ENCODE peak calls at places on chromosomes 7 and 10, in nine cellular contexts. W is GM23248, V is heart right ventricle, Z is fibroblast of lung, G is stomach, B is breast epithelium, A is IMR-90, T is OCI-LY7, O is transverse colon. C is an unnamed sample. For H3K36me3, the result is how much of the 10 kb centered on the place peaks cover.

GRCh38 chr10:46557319-46558140 is 1.1 kb upstream of the GPRIN2 start:
- DNase-seq in W (no peak), V (peak), Z (no peak), G (peak), B (peak), A (no peak), T (no peak), O (peak), C (peak)

GRCh38 chr7:71308105-71308504 is 176.2 kb downstream of the GALNT17 start:
- DNase-seq in W (no peak), V (peak), Z (no peak), G (no peak), B (peak), A (no peak), T (no peak), O (no peak), C (peak)

GRCh38 chr7:23247101-23247601 is 576 bp downstream of the GPNMB start:
- DNase-seq in W (no peak), V (no peak), Z (no peak), G (no peak), B (no peak), A (no peak), T (no peak), O (no peak), C (no peak)

GRCh38 chr10:14405076-14406065 is 74.6 kb upstream of the FRMD4A start:
- DNase-seq in W (peak), V (no peak), Z (peak), G (no peak), B (no peak), A (peak), T (no peak), O (no peak), C (no peak)

GRCh38 chr10:77541944-77542343 is 95.7 kb downstream of the KCNMA1 start:
- DNase-seq in W (no peak), V (no peak), Z (no peak), G (no peak), B (no peak), A (no peak), T (no peak), O (no peak), C (no peak)

GRCh38 chr10:361203-362135 is 226.2 kb downstream of the ZMYND11 start:
- DNase-seq in W (no peak), V (no peak), Z (no peak), G (peak), B (no peak), A (no peak), T (no peak), O (no peak), C (no peak)

GRCh38 chr7:47511698-47512370 is 70.1 kb downstream of the TNS3 start:
- DNase-seq in W (no peak), V (no peak), Z (no peak), G (no peak), B (no peak), A (no peak), T (no peak), O (no peak), C (no peak)

GRCh38 chr10:8214587-8214986 is 160.1 kb downstream of the GATA3 start:
- DNase-seq in W (no peak), V (no peak), Z (no peak), G (no peak), B (no peak), A (no peak), T (no peak), O (no peak), C (no peak)

GRCh38 chr10:25901199-25901598 is 32.8 kb upstream of the MYO3A start:
- DNase-seq in W (no peak), V (no peak), Z (no peak), G (no peak), B (no peak), A (no peak), T (peak), O (no peak), C (no peak)

GRCh38 chr7:152674860-152675760 is 831 bp downstream of the XRCC2 start:
- DNase-seq in W (peak), V (no peak), Z (peak), G (no peak), B (no peak), A (peak), T (peak), O (no peak), C (no peak)

GRCh38 chr10:70480254-70480861 is 1.8 kb downstream of the PALD1 start:
- DNase-seq in W (no peak), V (no peak), Z (no peak), G (no peak), B (no peak), A (no peak), T (peak), O (peak), C (no peak)
- H3K4me3 ChIP-seq in W (no peak), V (peak), Z (no peak), G (peak), B (peak), A (no peak), T (peak), O (peak), C (peak)

GRCh38 chr10:97659589-97659988 is 19.1 kb downstream of the PI4K2A start:
- DNase-seq in W (peak), V (no peak), Z (peak), G (no peak), B (no peak), A (peak), T (no peak), O (no peak), C (no peak)
- H3K36me3 ChIP-seq in W (under half), V (under half), Z (under half), G (half or more), B (under half), A (under half), T (under half), O (under half), C (under half)

GRCh38 chr7:103702982-103703381 is 257.0 kb upstream of the SLC26A5 start:
- DNase-seq in W (no peak), V (no peak), Z (no peak), G (no peak), B (no peak), A (no peak), T (no peak), O (no peak), C (no peak)

GRCh38 chr7:103694304-103694703 is 248.3 kb upstream of the SLC26A5 start:
- DNase-seq in W (no peak), V (no peak), Z (no peak), G (no peak), B (no peak), A (no peak), T (no peak), O (no peak), C (no peak)

GRCh38 chr7:103702454-103702853 is 256.4 kb upstream of the SLC26A5 start:
- DNase-seq in W (peak), V (no peak), Z (no peak), G (no peak), B (no peak), A (peak), T (no peak), O (no peak), C (no peak)

GRCh38 chr7:103695496-103695895 is 249.5 kb upstream of the SLC26A5 start:
- DNase-seq in W (no peak), V (no peak), Z (no peak), G (no peak), B (no peak), A (no peak), T (no peak), O (no peak), C (no peak)

DNA sequence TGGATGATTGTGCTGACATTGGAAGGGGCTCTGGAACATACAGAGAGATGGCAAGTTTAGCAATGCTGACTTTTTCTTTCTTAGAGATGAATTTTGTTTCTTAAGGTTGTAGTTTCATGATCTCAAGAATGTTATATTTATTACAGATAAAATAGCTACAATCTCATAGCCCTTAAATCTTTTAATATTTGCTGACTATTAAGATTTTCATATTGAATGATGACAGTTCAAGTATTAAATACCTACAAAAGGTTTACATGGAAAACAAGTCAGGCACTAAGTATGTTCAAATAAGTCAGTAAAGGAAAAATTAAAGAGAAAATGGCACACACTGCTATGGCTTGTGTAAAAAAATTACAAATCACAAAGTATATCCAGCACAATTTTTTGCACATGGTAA is 252.1 kb upstream of the SLC26A5 start:
- DNase-seq in W (no peak), V (no peak), Z (no peak), G (no peak), B (no peak), A (no peak), T (no peak), O (no peak), C (no peak)
- H3K27ac ChIP-seq in W (no peak), V (no peak), Z (no peak), G (no peak), B (no peak), A (no peak), T (no peak), O (no peak), C (no peak)

GRCh38 chr7:121099572-121099971 is 111.1 kb downstream of the CPED1 start:
- DNase-seq in W (no peak), V (no peak), Z (no peak), G (no peak), B (no peak), A (no peak), T (peak), O (no peak), C (no peak)

GRCh38 chr7:121102619-121103018 is 114.1 kb downstream of the CPED1 start:
- DNase-seq in W (no peak), V (no peak), Z (no peak), G (peak), B (no peak), A (no peak), T (no peak), O (no peak), C (no peak)

GRCh38 chr7:121101621-121102020 is 113.1 kb downstream of the CPED1 start:
- DNase-seq in W (no peak), V (no peak), Z (no peak), G (no peak), B (no peak), A (no peak), T (no peak), O (no peak), C (no peak)

GRCh38 chr7:121101083-121101482 is 112.6 kb downstream of the CPED1 start:
- DNase-seq in W (no peak), V (no peak), Z (no peak), G (no peak), B (no peak), A (no peak), T (no peak), O (no peak), C (no peak)

DNA sequence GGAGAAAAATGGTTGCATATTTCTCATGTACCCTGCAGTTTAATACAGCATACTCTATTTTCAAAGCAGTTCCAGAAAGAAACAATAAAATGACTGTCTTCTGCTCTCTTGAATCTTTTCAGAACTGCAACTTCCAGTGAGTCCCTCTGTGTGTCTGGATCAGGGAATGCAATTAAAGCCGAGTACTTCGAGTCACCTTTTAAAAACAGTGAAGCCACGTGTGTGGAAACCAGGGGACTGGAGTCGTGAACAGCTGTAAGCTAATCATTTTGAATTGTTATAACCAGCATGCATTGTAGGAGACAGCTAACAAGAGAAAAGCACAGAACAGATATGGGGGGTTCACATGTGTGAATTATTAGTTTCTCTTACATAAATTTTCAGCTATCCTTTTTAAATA is 109.1 kb downstream of the CPED1 start:
- DNase-seq in W (no peak), V (no peak), Z (no peak), G (no peak), B (no peak), A (no peak), T (no peak), O (no peak), C (no peak)
- H3K4me3 ChIP-seq in W (no peak), V (no peak), Z (no peak), G (no peak), B (no peak), A (no peak), T (no peak), O (no peak), C (no peak)

GRCh38 chr7:139254728-139255127 is 23.7 kb downstream of the UBN2 start:
- DNase-seq in W (no peak), V (no peak), Z (no peak), G (no peak), B (no peak), A (no peak), T (no peak), O (no peak), C (no peak)
- H3K36me3 ChIP-seq in W (under half), V (under half), Z (under half), G (half or more), B (under half), A (under half), T (half or more), O (under half), C (under half)

GRCh38 chr7:134548877-134549276 is at the start of gene AKR1B15:
- DNase-seq in W (peak), V (no peak), Z (no peak), G (no peak), B (no peak), A (peak), T (no peak), O (no peak), C (no peak)

GRCh38 chr7:134545379-134545778 is 3.5 kb upstream of the AKR1B15 start:
- DNase-seq in W (no peak), V (no peak), Z (no peak), G (no peak), B (no peak), A (no peak), T (no peak), O (no peak), C (no peak)

GRCh38 chr7:134545918-134546317 is 3.0 kb upstream of the AKR1B15 start:
- DNase-seq in W (no peak), V (no peak), Z (no peak), G (no peak), B (no peak), A (no peak), T (no peak), O (no peak), C (no peak)

GRCh38 chr7:134547738-134548054 is 1.2 kb upstream of the AKR1B15 start:
- DNase-seq in W (peak), V (peak), Z (peak), G (peak), B (peak), A (peak), T (no peak), O (peak), C (no peak)

GRCh38 chr7:134546903-134547737 is 1.8 kb upstream of the AKR1B15 start:
- DNase-seq in W (no peak), V (peak), Z (peak), G (peak), B (peak), A (peak), T (peak), O (peak), C (no peak)
- H3K27ac ChIP-seq in W (no peak), V (no peak), Z (no peak), G (peak), B (no peak), A (peak), T (no peak), O (peak), C (no peak)

GRCh38 chr10:125157473-125157865 is 2.9 kb downstream of the CTBP2 start:
- DNase-seq in W (peak), V (no peak), Z (peak), G (peak), B (no peak), A (no peak), T (no peak), O (no peak), C (no peak)

GRCh38 chr10:125155101-125155500 is 5.3 kb downstream of the CTBP2 start:
- DNase-seq in W (no peak), V (no peak), Z (no peak), G (no peak), B (no peak), A (no peak), T (no peak), O (no peak), C (no peak)

GRCh38 chr10:125156196-125156595 is 4.2 kb downstream of the CTBP2 start:
- DNase-seq in W (no peak), V (no peak), Z (no peak), G (no peak), B (no peak), A (no peak), T (no peak), O (no peak), C (no peak)

GRCh38 chr10:125155669-125156068 is 4.7 kb downstream of the CTBP2 start:
- DNase-seq in W (no peak), V (no peak), Z (no peak), G (no peak), B (no peak), A (no peak), T (no peak), O (no peak), C (no peak)

GRCh38 chr10:125156739-125157472 is 3.5 kb downstream of the CTBP2 start:
- DNase-seq in W (no peak), V (no peak), Z (no peak), G (peak), B (no peak), A (no peak), T (no peak), O (no peak), C (no peak)
- H3K4me3 ChIP-seq in W (peak), V (peak), Z (no peak), G (peak), B (peak), A (no peak), T (no peak), O (peak), C (peak)

GRCh38 chr10:132388901-132389630 is 7.9 kb upstream of the PWWP2B start:
- DNase-seq in W (peak), V (no peak), Z (no peak), G (no peak), B (no peak), A (no peak), T (peak), O (peak), C (no peak)
- H3K36me3 ChIP-seq in W (under half), V (under half), Z (under half), G (under half), B (under half), A (under half), T (under half), O (under half), C (under half)

DNA sequence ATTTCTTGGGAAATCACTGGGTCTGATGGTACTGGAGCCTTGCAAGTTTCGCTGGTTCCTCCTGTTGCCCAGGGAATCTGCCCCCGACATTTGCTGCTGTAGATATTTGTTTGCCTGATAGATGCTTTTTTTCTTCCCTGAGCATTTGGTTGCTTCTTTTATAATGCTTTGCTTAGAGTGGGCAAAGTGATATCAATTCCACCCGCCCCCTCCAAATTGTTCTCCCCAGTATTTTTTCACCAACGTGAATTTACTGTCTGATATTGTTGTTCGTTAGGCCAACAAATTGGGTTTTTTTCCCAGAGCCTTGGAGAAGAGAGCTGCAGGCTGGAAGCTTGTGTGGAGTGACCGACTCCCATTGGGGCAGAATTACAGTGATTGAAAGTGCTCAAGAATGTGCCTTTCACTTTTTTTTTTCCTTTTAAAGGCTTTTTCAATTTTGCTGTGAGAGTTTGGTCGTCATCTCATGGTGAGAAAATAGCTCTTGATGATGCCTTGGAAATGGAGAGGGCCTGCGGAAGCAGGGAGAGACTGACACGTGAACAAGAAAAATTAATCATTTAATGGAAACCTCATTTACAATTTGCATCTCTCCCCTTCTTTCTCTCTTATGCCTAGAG is 2.5 kb downstream of the GRK5 start:
- DNase-seq in W (no peak), V (no peak), Z (peak), G (no peak), B (no peak), A (peak), T (no peak), O (no peak), C (no peak)
- H3K27ac ChIP-seq in W (peak), V (peak), Z (peak), G (peak), B (peak), A (peak), T (no peak), O (peak), C (peak)

DNA sequence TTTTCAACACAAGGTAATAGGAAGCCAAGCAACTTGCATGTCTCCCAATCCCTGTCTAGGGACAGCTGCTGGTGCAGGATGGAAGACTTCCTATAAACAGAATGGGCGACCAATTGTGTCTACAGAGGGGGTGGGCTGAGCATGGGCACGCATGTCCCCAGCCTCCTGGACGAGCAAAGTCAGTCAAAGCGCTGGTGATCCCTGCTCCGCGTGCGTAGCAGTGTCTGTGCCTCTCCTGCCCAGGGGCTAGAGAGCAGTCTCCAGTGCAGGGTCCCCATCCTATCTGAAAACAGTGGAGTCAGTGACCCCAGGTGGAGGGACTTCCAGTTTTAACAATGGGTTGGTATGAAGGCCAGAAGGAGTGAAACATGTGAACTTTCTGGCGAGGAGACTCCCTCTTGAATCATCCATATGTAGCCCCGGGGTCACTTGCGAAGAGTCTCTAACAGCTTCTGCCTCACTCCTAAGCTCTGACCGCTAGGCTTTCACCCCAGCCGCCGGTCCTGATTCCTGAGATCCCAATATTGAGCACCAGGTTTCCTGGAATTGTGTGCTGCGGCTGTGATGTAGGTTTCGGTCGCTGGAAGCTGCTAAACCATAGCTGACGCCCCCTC is 723 bp upstream of the CASP2 start:
- DNase-seq in W (no peak), V (no peak), Z (no peak), G (no peak), B (no peak), A (no peak), T (peak), O (no peak), C (no peak)
- H3K4me3 ChIP-seq in W (peak), V (peak), Z (peak), G (peak), B (peak), A (peak), T (peak), O (peak), C (peak)

C was measured in thoracic aorta.